ENCODE peak calls at places on chromosomes 11 and 22, in six cellular contexts. K is lower lobe of right lung, Z is sigmoid colon, X is HFF-Myc, D is ascending aorta, V is dorsolateral prefrontal cortex. Q is an unnamed sample.

GRCh38 chr11:111465400-111465799 is 46.8 kb downstream of the BTG4 start:
- DNase-seq in V (no peak), K (no peak), Z (no peak), D (no peak), X (no peak), Q (no peak)

GRCh38 chr22:32080904-32081303 is 37.8 kb downstream of the SLC5A1 start:
- DNase-seq in Z (no peak), X (peak), K (no peak), D (no peak), V (no peak), Q (peak)

GRCh38 chr11:66218846-66219620 is 49.4 kb upstream of the RAB1B start:
- DNase-seq in D (no peak), X (no peak), K (no peak), V (no peak), Z (peak), Q (no peak)

GRCh38 chr22:24550028-24550901 is 4.7 kb downstream of the GUCD1 start:
- DNase-seq in V (no peak), K (no peak), X (no peak), D (no peak), Z (no peak), Q (no peak)

GRCh38 chr22:20129747-20130014 is 1.9 kb upstream of the ZDHHC8 start:
- DNase-seq in Z (no peak), V (no peak), K (no peak), D (no peak), X (no peak), Q (no peak)

GRCh38 chr22:37999640-38000272 is 15.4 kb upstream of the SOX10 start:
- DNase-seq in Z (no peak), D (peak), V (no peak), X (no peak), K (no peak), Q (no peak)

GRCh38 chr11:93903989-93904388 is 53.6 kb upstream of the VSTM5 start:
- DNase-seq in Z (no peak), X (no peak), D (no peak), V (no peak), K (no peak), Q (peak)

GRCh38 chr22:30877662-30878515 is 90.7 kb downstream of the MORC2 start:
- DNase-seq in V (no peak), Z (peak), D (no peak), K (peak), X (no peak), Q (no peak)

GRCh38 chr22:41217553-41218157 is 12.5 kb downstream of the L3MBTL2 start:
- DNase-seq in D (peak), V (peak), X (no peak), K (peak), Z (peak), Q (peak)
- H3K4me3 ChIP-seq in D (no peak), V (no peak), X (no peak), K (peak), Z (no peak), Q (no peak)

GRCh38 chr11:2139691-2140337 is 625 bp upstream of the IGF2 start:
- DNase-seq in Z (no peak), K (no peak), X (no peak), V (no peak), D (no peak), Q (no peak)

GRCh38 chr11:2138436-2139117 is 612 bp downstream of the IGF2 start:
- DNase-seq in V (no peak), Z (no peak), K (no peak), X (no peak), D (no peak), Q (no peak)

GRCh38 chr11:2138075-2138435 is 1.1 kb downstream of the IGF2 start:
- DNase-seq in Z (no peak), X (no peak), V (no peak), D (no peak), K (peak), Q (no peak)

GRCh38 chr11:2140411-2141400 is 1.5 kb upstream of the IGF2 start:
- DNase-seq in Z (no peak), D (no peak), X (no peak), V (no peak), K (peak), Q (no peak)

DNA sequence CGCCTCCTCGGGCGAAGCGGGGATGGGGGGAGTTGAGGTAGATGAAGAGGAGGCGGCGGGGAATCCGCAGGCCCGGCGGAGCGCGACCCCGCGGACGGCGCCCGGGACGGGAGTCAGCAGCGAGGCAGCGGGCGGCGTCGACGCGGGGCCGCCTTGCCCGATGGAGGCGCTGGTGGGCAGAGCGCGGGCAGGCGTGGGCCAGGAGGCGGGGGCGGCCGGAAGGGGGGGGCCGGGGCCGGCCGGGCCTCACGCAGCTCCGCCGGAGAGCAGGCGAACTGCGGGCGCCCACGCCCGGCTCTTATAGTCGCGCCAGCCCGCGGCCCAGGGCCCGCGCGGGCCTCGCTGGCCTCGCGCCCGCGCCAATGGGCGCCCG is at the start of gene IGF2:
- DNase-seq in X (no peak), D (no peak), K (no peak), V (no peak), Z (no peak), Q (no peak)
- H3K4me3 ChIP-seq in X (no peak), D (peak), K (peak), V (no peak), Z (peak), Q (no peak)

DNA sequence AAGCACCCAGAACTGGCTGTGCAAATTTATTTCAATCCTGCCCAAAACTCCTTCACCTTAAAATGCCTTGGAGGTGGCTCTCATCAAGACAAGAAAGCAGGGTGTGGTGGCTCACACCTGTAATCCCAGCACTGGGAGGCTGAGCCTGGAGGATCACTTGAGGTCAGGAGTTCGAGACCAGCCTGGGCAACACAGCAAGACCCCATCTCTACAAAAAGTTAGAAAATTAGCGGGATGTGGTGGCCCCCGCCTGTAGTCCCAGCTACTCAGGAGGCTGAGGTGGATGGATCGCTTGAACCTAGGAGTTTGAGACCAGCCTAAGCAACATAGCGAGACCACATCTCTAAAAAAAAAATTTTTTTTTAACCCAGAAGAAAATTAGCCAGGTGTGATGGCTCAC is 689 bp upstream of the RAB39A start:
- DNase-seq in X (no peak), K (no peak), Z (no peak), D (no peak), V (no peak), Q (no peak)
- H3K4me3 ChIP-seq in X (no peak), K (peak), Z (no peak), D (no peak), V (peak), Q (peak)

DNA sequence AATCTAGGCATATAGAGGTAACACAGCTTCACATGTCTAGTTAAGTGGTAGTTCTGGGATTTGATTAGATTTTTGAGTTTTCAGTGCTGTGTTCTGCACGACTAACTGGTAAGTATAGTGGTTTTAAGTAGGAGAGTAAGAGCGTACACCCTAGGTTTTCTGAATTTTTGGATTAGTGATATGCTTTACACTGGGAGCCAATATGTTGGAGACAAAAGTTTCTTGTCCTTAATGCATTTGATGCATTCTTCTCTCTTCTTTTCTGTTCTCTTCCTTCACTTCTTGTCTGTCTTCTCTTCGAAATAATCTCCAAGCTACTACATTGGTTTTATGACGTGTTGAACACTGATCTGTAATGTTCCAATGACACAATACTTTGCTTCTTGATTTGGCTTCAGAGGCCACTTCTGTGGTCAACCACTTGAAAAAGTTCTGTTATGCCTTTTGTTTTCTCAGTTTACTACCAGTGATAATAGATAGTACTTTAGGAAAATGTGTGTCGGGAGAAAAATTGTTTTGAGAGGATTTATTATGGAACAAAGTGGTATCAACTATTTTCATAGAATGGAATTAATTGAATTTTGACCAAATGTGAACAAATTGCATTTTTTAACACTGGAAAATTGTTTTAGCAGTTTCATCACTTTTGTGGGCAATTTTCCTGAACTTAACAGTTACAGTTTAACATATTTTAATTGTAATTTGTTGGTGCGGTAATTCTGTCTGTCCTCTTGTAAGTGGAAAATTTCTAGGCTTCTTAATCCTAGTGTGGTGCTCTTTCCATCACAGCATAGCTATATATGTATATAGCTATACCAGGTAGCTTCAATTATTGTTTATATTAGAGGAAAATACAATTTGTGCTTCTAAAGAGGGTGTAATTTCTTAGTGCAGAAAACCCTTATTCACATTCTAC is 2.6 kb downstream of the PDE3B start:
- DNase-seq in D (no peak), V (no peak), K (no peak), X (no peak), Z (no peak), Q (no peak)
- H3K4me3 ChIP-seq in D (no peak), V (peak), K (peak), X (peak), Z (peak), Q (no peak)

GRCh38 chr22:16789860-16790493 is 35.2 kb downstream of the XKR3 start:
- DNase-seq in Z (no peak), K (no peak), V (no peak), D (no peak), X (no peak), Q (no peak)

DNA sequence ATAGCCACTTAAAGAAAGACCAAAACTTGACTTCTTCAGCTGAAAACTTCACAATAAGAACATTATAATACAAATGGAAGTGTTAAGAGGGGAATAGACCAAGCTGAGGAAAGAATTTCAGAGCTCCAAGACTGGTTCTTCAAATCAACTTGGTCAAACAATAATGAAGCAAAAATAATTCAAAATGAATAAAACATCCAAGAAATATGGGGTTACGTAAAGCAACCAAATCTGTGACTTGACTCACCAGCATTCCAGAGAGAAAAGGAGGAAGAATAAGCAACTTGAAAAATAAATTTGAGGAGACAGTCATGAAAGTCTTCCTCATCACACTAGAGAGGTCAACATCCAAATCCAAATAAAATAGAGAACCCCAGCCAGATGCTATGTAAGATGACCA is 31.4 kb downstream of the XKR3 start:
- DNase-seq in Z (no peak), X (no peak), K (no peak), D (no peak), V (no peak), Q (no peak)
- H3K4me3 ChIP-seq in Z (no peak), X (no peak), K (no peak), D (no peak), V (no peak), Q (no peak)

DNA sequence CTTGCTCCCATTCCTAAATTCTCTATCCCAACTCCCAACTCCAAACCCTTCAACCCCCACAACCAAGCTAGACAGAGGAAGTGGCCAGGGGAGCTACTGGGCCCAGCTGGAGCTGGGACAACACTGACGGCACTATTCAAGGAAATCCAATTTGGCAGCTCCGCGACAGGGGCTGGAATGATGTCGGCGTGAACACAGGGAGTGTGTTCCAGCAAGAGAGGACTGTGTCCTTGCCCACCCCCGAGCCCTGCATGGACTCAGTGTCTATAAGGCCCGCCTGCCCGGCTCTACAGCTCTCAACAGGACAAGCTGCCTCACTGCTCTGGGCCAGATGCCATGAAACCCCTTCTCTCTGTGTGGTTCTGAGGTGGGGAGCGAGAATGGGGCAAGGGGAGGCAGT is 11.3 kb downstream of the PCSK7 start:
- DNase-seq in X (no peak), V (no peak), K (no peak), Z (peak), D (peak), Q (no peak)
- H3K4me3 ChIP-seq in X (no peak), V (no peak), K (no peak), Z (no peak), D (peak), Q (no peak)

GRCh38 chr11:8809605-8810272 is 101.2 kb upstream of the AKIP1 start:
- DNase-seq in V (no peak), Z (no peak), K (no peak), D (no peak), X (no peak), Q (no peak)

GRCh38 chr11:8806974-8807373 is 104.0 kb upstream of the AKIP1 start:
- DNase-seq in D (no peak), K (no peak), Z (peak), V (no peak), X (no peak), Q (peak)

GRCh38 chr11:8807544-8808225 is 103.3 kb upstream of the AKIP1 start:
- DNase-seq in Z (peak), D (no peak), V (no peak), X (no peak), K (no peak), Q (peak)

GRCh38 chr11:8809185-8809584 is 101.8 kb upstream of the AKIP1 start:
- DNase-seq in Z (no peak), V (no peak), X (no peak), K (no peak), D (no peak), Q (no peak)

GRCh38 chr11:8808226-8808585 is 102.8 kb upstream of the AKIP1 start:
- DNase-seq in Z (no peak), V (no peak), K (no peak), X (no peak), D (no peak), Q (no peak)
- H3K4me3 ChIP-seq in Z (peak), V (no peak), K (peak), X (peak), D (peak), Q (no peak)

GRCh38 chr11:83676061-83676460 is 389.9 kb upstream of the CCDC90B start:
- DNase-seq in V (no peak), K (no peak), D (no peak), Z (no peak), X (no peak), Q (no peak)

GRCh38 chr11:83666149-83666548 is 380.0 kb upstream of the CCDC90B start:
- DNase-seq in D (no peak), K (no peak), X (no peak), V (no peak), Z (no peak), Q (peak)

GRCh38 chr11:83674498-83674897 is 388.3 kb upstream of the CCDC90B start:
- DNase-seq in X (no peak), Z (no peak), V (no peak), K (no peak), D (no peak), Q (no peak)

DNA sequence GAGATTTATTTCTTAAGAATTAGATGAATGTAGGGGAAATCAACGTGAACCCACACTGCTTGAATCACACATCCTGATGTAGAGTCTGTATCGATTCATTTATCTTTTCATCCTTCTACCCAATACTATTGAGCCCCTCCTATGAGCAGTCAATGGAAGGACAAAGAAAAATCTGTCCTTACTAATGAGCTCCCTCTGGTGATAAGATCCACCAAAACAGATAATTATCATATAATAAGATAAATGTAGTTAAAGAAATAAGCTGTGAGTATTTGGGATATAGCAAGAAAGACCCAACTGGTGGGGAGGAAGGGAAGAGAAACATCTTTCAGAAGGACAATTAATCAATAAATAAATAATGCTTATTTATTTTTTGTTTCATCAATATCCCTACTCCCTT is 385.1 kb upstream of the CCDC90B start:
- DNase-seq in V (no peak), X (no peak), Z (no peak), D (no peak), K (no peak), Q (no peak)
- H3K4me3 ChIP-seq in V (no peak), X (no peak), Z (no peak), D (no peak), K (no peak), Q (no peak)